ENCODE peak calls at places on chromosomes 11 and 22, in ten cellular contexts. E is heart right ventricle; G is AG04450; M is colonic mucosa; N is pancreas; F is IMR-90; K is CD8-positive, alpha-beta T cell; L is heart left ventricle; I is GM23338; U is cardiac muscle cell. S is an unnamed sample.

GRCh38 chr11:976431-977160 is 50.9 kb downstream of the AP2A2 start:
- DNase-seq in E (no peak), G (no peak), M (no peak), N (peak), F (no peak), K (no peak), L (no peak), I (no peak), U (no peak), S (no peak)

GRCh38 chr11:118610773-118611432 is 3.5 kb downstream of the PHLDB1 start:
- DNase-seq in E (peak), G (no peak), M (peak), N (peak), F (peak), K (peak), L (peak), I (peak), U (peak), S (no peak)

GRCh38 chr22:41935015-41935908 is 8.7 kb upstream of the TNFRSF13C start:
- DNase-seq in E (peak), G (no peak), M (no peak), N (peak), F (no peak), K (no peak), L (peak), I (no peak), U (no peak), S (no peak)

GRCh38 chr11:114193730-114194674 is 102.2 kb upstream of the NNMT start:
- DNase-seq in E (no peak), G (no peak), M (no peak), N (no peak), F (no peak), K (no peak), L (no peak), I (no peak), U (no peak), S (no peak)

GRCh38 chr11:1942541-1943260 is 4.4 kb upstream of the MRPL23 start:
- DNase-seq in E (no peak), G (no peak), M (no peak), N (peak), F (no peak), K (no peak), L (peak), I (no peak), U (no peak), S (peak)

GRCh38 chr22:21865041-21865440 is 2.4 kb downstream of the MAPK1 start:
- DNase-seq in E (no peak), G (peak), M (peak), N (no peak), F (peak), K (no peak), L (peak), I (no peak), U (peak), S (no peak)

GRCh38 chr11:46330154-46330886 is 16.9 kb upstream of the DGKZ start:
- DNase-seq in E (no peak), G (no peak), M (no peak), N (no peak), F (no peak), K (no peak), L (no peak), I (no peak), U (no peak), S (no peak)

GRCh38 chr11:11691296-11692141 is 69.7 kb upstream of the GALNT18 start:
- DNase-seq in E (no peak), G (no peak), M (no peak), N (no peak), F (no peak), K (no peak), L (no peak), I (peak), U (no peak), S (no peak)

GRCh38 chr11:78230161-78230877 is 41.6 kb downstream of the USP35 start:
- DNase-seq in E (no peak), G (no peak), M (no peak), N (no peak), F (peak), K (no peak), L (peak), I (no peak), U (no peak), S (no peak)

GRCh38 chr11:81886406-81887075 is 847.1 kb downstream of the FAM181B start:
- DNase-seq in E (no peak), G (no peak), M (no peak), N (no peak), F (no peak), K (no peak), L (no peak), I (no peak), U (no peak), S (no peak)

GRCh38 chr22:27726344-27726725 is 75.2 kb downstream of the MN1 start:
- DNase-seq in E (no peak), G (no peak), M (no peak), N (no peak), F (no peak), K (no peak), L (no peak), I (no peak), U (no peak), S (no peak)

GRCh38 chr11:84930863-84931262 is 696.3 kb downstream of the DLG2 start:
- DNase-seq in E (no peak), G (no peak), M (no peak), N (no peak), F (no peak), K (no peak), L (no peak), I (no peak), U (no peak), S (no peak)

GRCh38 chr11:41320233-41320993 is 139.0 kb downstream of the LRRC4C start:
- DNase-seq in E (no peak), G (no peak), M (no peak), N (no peak), F (no peak), K (no peak), L (no peak), I (no peak), U (no peak), S (no peak)

GRCh38 chr11:64356498-64357411 is 2.2 kb upstream of the RPS6KA4 start:
- DNase-seq in E (no peak), G (no peak), M (no peak), N (peak), F (no peak), K (no peak), L (no peak), I (peak), U (peak), S (peak)

GRCh38 chr22:23213581-23214341 is 33.5 kb downstream of the BCR start:
- DNase-seq in E (no peak), G (no peak), M (no peak), N (no peak), F (no peak), K (no peak), L (no peak), I (no peak), U (no peak), S (peak)

GRCh38 chr11:84552791-84553190 is 1074.4 kb downstream of the DLG2 start:
- DNase-seq in E (no peak), G (no peak), M (no peak), N (no peak), F (no peak), K (no peak), L (no peak), I (no peak), U (no peak), S (no peak)

GRCh38 chr11:102513869-102514268 is 16.7 kb downstream of the MMP7 start:
- DNase-seq in E (no peak), G (peak), M (peak), N (no peak), F (peak), K (no peak), L (no peak), I (no peak), U (no peak), S (no peak)

GRCh38 chr11:123381817-123382554 is 48.1 kb upstream of the GRAMD1B start:
- DNase-seq in E (no peak), G (no peak), M (no peak), N (no peak), F (no peak), K (no peak), L (no peak), I (no peak), U (no peak), S (no peak)

GRCh38 chr11:105937331-105937730 is 84.7 kb downstream of the MSANTD4 start:
- DNase-seq in E (no peak), G (peak), M (no peak), N (no peak), F (peak), K (no peak), L (no peak), I (no peak), U (no peak), S (no peak)

GRCh38 chr11:44916316-44916715 is 34.4 kb downstream of the TP53I11 start:
- DNase-seq in E (no peak), G (no peak), M (no peak), N (no peak), F (no peak), K (no peak), L (no peak), I (no peak), U (no peak), S (no peak)

GRCh38 chr11:124556828-124557227 is 13.0 kb upstream of the OR8A1 start:
- DNase-seq in E (no peak), G (no peak), M (no peak), N (no peak), F (no peak), K (no peak), L (no peak), I (no peak), U (no peak), S (no peak)

GRCh38 chr22:24805790-24806662 is at the start of gene SGSM1:
- DNase-seq in E (peak), G (no peak), M (peak), N (peak), F (peak), K (peak), L (peak), I (peak), U (peak), S (no peak)

GRCh38 chr22:24803064-24803542 is 2.9 kb upstream of the SGSM1 start:
- DNase-seq in E (peak), G (no peak), M (peak), N (peak), F (peak), K (peak), L (peak), I (peak), U (peak), S (no peak)

GRCh38 chr22:24807284-24807950 is 1.4 kb downstream of the SGSM1 start:
- DNase-seq in E (peak), G (no peak), M (no peak), N (peak), F (no peak), K (no peak), L (peak), I (peak), U (peak), S (no peak)

GRCh38 chr22:24809331-24809730 is 3.3 kb downstream of the SGSM1 start:
- DNase-seq in E (peak), G (no peak), M (no peak), N (no peak), F (no peak), K (no peak), L (no peak), I (no peak), U (peak), S (no peak)

GRCh38 chr22:24806663-24807001 is 621 bp downstream of the SGSM1 start:
- DNase-seq in E (no peak), G (no peak), M (no peak), N (peak), F (no peak), K (no peak), L (no peak), I (peak), U (no peak), S (no peak)
- H3K27ac ChIP-seq in E (peak), G (no peak), M (no peak), N (peak), F (no peak), K (no peak), L (peak), I (no peak), U (no peak), S (no peak)

DNA sequence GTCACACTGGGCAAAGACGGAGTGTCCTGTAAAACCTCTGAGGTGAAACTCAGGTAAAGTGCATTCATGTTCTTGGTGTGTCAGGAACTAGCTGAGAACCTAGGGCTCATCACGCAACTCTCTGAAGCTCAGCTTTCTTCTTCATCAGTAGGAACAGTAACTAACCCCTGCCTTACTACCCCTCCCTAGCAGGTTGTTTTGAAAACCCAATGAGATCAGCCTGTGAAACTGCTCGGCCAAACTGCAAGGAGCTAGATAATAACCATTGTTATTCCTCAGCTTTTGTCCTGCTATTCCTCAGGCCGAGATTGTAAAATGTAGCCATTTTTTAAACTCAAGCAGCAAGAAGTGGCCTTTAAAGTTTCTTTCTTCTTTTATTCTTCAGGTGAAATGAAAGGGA is 9.8 kb upstream of the FJX1 start:
- DNase-seq in E (no peak), G (no peak), M (no peak), N (no peak), F (no peak), K (no peak), L (no peak), I (peak), U (no peak), S (no peak)
- TF ChIP-seq CTCF in E (no peak), G (no peak), M (no peak), N (no peak), F (no peak), K (no peak), L (no peak), I (no peak), U (no peak), S (no peak)

DNA sequence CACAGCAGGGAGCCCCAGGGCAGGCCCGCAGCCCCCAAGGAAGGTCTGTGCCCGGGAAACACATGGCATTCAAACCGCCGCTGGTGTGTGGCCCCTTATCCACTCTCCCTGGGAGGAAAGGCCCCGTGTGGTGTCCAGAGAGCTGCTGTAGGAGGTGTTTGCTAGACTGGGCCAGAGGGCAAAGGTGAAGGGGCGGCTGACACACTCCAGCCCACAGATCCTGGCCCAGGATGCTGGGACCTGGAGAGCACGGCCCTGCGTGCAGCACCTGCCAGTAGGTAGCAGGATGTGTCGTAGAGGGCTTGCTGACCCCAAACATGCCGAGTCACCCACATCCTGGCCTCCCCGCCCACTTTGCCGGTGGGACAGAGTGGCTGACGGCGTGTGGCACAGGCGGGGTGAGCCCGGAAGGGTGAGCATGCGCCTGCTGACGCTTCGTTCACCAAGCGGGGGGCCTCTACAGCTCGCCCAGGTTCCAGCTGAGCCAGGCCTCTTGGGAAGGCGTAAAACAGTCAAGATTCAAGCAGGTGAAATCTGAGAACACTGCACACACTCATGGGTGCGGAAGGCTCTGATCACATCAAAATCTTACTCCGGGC is 11.0 kb downstream of the OSBPL5 start:
- DNase-seq in E (peak), G (no peak), M (no peak), N (peak), F (no peak), K (no peak), L (peak), I (no peak), U (peak), S (no peak)
- H3K27ac ChIP-seq in E (peak), G (peak), M (peak), N (no peak), F (peak), K (no peak), L (peak), I (no peak), U (peak), S (no peak)

DNA sequence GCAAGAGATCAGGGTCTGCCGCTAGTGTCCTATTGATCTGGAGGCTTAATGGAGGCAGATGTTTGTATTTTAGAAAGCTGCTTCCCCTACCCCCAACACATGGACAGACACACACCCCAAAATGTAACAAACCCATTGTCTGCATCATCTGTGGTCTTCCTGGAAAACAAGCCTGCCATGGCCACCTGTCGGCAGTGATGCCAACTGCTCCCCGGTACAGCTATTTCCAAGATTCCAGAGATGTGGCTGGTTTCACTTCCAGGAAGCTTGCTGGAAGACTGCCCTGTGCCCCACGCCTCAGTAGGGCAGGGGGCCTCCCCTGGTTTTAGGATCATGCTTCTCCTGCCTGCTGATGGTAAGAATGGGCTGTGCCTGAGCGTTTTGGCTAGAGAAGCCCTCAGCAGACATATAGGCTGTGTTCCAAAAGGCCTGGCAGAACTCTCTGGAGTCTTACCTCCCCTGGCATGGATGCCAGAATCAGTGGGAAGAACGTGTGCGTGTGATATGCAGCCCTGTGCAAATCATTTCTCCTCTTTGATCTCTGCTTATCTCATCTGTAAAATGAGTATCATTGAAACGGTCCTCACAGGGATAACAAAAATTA is 108.6 kb downstream of the FBXO7 start:
- DNase-seq in E (no peak), G (no peak), M (no peak), N (no peak), F (no peak), K (no peak), L (no peak), I (no peak), U (no peak), S (no peak)
- TF ChIP-seq CTCF in E (no peak), G (no peak), M (no peak), N (no peak), F (no peak), K (no peak), L (no peak), I (no peak), U (no peak), S (no peak)

GRCh38 chr22:49976439-49977175 is 16.0 kb downstream of the PIM3 start:
- DNase-seq in E (no peak), G (no peak), M (no peak), N (no peak), F (no peak), K (no peak), L (no peak), I (no peak), U (no peak), S (no peak)
- H3K27ac ChIP-seq in E (no peak), G (no peak), M (peak), N (no peak), F (no peak), K (no peak), L (no peak), I (no peak), U (no peak), S (peak)

S was measured in RWPE2.